ENCODE peak calls at places on chromosomes 16 and 17, in six cellular contexts. O, N, D, P, V and A are unnamed samples. For H3K4me1, the result is how much of the 10 kb centered on the place peaks cover.

GRCh38 chr17:7989781-7990655 is 12.4 kb upstream of the GUCY2D start:
- DNase-seq in P (peak), N (peak), O (peak), V (peak), D (peak), A (peak)

GRCh38 chr16:3401719-3402397 is 843 bp downstream of the ZNF174 start:
- DNase-seq in O (peak), N (peak), P (peak), V (no peak), D (peak), A (peak)

GRCh38 chr16:12127244-12127643 is 150.7 kb downstream of the SNX29 start:
- DNase-seq in V (no peak), N (no peak), P (no peak), O (no peak), D (no peak), A (no peak)

GRCh38 chr16:83420206-83420760 is 387.5 kb upstream of the HSBP1 start:
- DNase-seq in N (peak), V (no peak), O (peak), P (peak), D (peak), A (peak)

GRCh38 chr17:60422162-60422665 is at the start of gene CHCT1:
- DNase-seq in O (no peak), N (no peak), P (peak), V (no peak), D (no peak), A (no peak)

GRCh38 chr16:56998352-56998751 is 9.0 kb downstream of the NLRC5 start:
- DNase-seq in V (no peak), D (no peak), P (no peak), O (no peak), N (no peak), A (no peak)

GRCh38 chr17:249236-249993 is 68.0 kb upstream of the DOC2B start:
- DNase-seq in O (no peak), P (no peak), V (no peak), D (no peak), N (no peak), A (no peak)

GRCh38 chr17:19762515-19762961 is 14.4 kb upstream of the ALDH3A1 start:
- DNase-seq in V (peak), N (peak), O (peak), P (peak), D (peak), A (peak)

GRCh38 chr17:78337244-78338109 is 22.4 kb downstream of the SOCS3 start:
- DNase-seq in D (peak), O (peak), N (peak), P (peak), V (no peak), A (peak)

GRCh38 chr16:55765161-55765560 is 67.7 kb downstream of the CES1 start:
- DNase-seq in V (no peak), P (no peak), N (no peak), O (no peak), D (no peak), A (no peak)

GRCh38 chr17:14389656-14390055 is 88.8 kb downstream of the HS3ST3B1 start:
- DNase-seq in V (no peak), P (peak), N (no peak), D (peak), O (no peak), A (no peak)

GRCh38 chr17:83128306-83129240 is 49.2 kb downstream of the METRNL start:
- DNase-seq in V (no peak), O (no peak), D (no peak), N (no peak), P (no peak), A (no peak)

GRCh38 chr16:22220714-22221113 is 14.6 kb downstream of the EEF2K start:
- DNase-seq in O (no peak), V (no peak), P (no peak), N (no peak), D (no peak), A (no peak)

GRCh38 chr17:78804777-78805176 is 22.7 kb upstream of the CYTH1 start:
- DNase-seq in O (no peak), P (no peak), N (no peak), D (no peak), V (no peak), A (no peak)

GRCh38 chr16:28537076-28537475 is 1.7 kb downstream of the NUPR1 start:
- DNase-seq in D (no peak), P (no peak), O (no peak), N (no peak), V (no peak), A (no peak)

GRCh38 chr16:27918755-27919154 is 144.8 kb downstream of the GSG1L start:
- DNase-seq in N (no peak), V (no peak), P (no peak), O (no peak), D (no peak), A (no peak)

GRCh38 chr16:88580371-88580770 is 10.2 kb downstream of the ZC3H18 start:
- DNase-seq in P (no peak), D (no peak), O (no peak), V (no peak), N (no peak), A (no peak)

GRCh38 chr17:52986056-52986662 is 827.6 kb upstream of the CA10 start:
- DNase-seq in D (no peak), V (no peak), O (peak), P (peak), N (no peak), A (no peak)

GRCh38 chr16:84284168-84284722 is 10.4 kb upstream of the WFDC1 start:
- DNase-seq in D (peak), N (peak), P (peak), V (no peak), O (peak), A (no peak)

GRCh38 chr16:84519855-84520254 is 15.4 kb upstream of the MEAK7 start:
- DNase-seq in V (no peak), P (no peak), D (no peak), O (no peak), N (no peak), A (no peak)

GRCh38 chr17:49674507-49674906 is 3.4 kb downstream of the SPOP start:
- DNase-seq in P (no peak), V (no peak), O (no peak), D (no peak), N (no peak), A (no peak)

GRCh38 chr17:49664706-49665211 is 13.1 kb downstream of the SPOP start:
- DNase-seq in O (no peak), P (no peak), V (no peak), N (no peak), D (no peak), A (peak)

GRCh38 chr17:49667854-49668253 is 10.0 kb downstream of the SPOP start:
- DNase-seq in V (peak), O (no peak), D (no peak), P (no peak), N (no peak), A (no peak)

GRCh38 chr17:49670641-49671040 is 7.3 kb downstream of the SPOP start:
- DNase-seq in P (no peak), O (no peak), V (no peak), D (no peak), N (no peak), A (no peak)

GRCh38 chr17:49670002-49670401 is 7.9 kb downstream of the SPOP start:
- DNase-seq in N (no peak), P (no peak), O (no peak), D (no peak), V (no peak), A (no peak)
- H3K4me1 ChIP-seq in N (under half), P (under half), O (under half), D (under half), V (under half), A (under half)

GRCh38 chr16:19881028-19881427 is 3.6 kb downstream of the GPRC5B start:
- DNase-seq in D (no peak), P (no peak), V (no peak), N (no peak), O (no peak), A (no peak)

GRCh38 chr16:19882641-19883040 is 2.0 kb downstream of the GPRC5B start:
- DNase-seq in N (no peak), O (no peak), V (no peak), D (no peak), P (peak), A (no peak)

GRCh38 chr16:19883296-19883951 is 1.2 kb downstream of the GPRC5B start:
- DNase-seq in N (peak), O (peak), D (peak), V (no peak), P (peak), A (no peak)

GRCh38 chr16:19881783-19882182 is 2.9 kb downstream of the GPRC5B start:
- DNase-seq in P (no peak), D (no peak), O (no peak), N (no peak), V (no peak), A (no peak)

DNA sequence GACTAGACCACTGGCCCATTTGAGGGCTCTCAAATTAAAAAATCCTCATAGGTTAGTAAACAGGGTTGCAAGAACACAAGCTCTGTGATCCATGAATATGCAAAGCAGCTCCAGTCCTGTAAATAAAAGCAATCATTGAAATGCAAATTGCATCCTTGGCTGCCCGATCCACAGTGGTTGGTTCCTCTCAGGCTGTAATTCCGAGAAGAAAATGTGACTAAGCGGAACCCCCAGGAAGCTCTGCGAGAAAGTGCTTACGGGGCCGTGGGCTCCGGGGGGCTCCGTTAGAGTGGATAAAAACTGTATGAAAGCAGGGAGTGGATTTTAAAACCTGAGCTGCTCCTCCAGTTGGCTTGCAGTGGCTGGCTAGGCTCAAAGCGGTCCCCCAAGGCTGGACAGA is 2.5 kb downstream of the GPRC5B start:
- DNase-seq in O (no peak), V (no peak), P (peak), D (no peak), N (no peak), A (no peak)
- H3K4me3 ChIP-seq in O (no peak), V (no peak), P (no peak), D (no peak), N (no peak), A (no peak)

DNA sequence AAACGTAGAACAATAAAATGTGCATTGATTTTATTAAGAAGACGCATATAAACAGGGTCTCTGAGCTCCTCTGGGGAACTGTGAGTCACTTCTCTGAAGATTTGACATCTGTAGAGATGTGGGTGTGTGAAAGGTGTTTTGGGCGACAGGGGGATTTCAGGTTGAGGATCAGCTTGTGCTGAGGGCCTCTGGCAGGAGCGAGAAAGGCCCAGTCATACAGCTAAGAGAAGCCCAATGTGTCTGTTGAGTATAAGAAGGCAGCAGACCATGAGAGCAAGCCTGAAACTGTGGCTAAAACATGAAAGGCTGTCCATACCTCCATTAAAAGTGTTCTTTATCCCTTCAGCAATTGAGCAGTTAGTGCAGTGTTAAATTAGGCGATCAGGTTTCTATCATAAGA is 406.5 kb upstream of the MON1B start:
- DNase-seq in P (no peak), N (no peak), D (no peak), O (no peak), V (no peak), A (no peak)
- H3K4me1 ChIP-seq in P (under half), N (under half), D (under half), O (under half), V (under half), A (under half)

GRCh38 chr16:1978476-1979120 is 2.7 kb downstream of the NOXO1 start:
- DNase-seq in V (no peak), D (no peak), P (no peak), O (no peak), N (no peak), A (no peak)
- H3K4me3 ChIP-seq in V (peak), D (no peak), P (no peak), O (no peak), N (no peak), A (no peak)